ENCODE peak calls at places on chromosomes 13 and 19, in eight cellular contexts. C, R, G, D, I, L, Z and P are unnamed samples.

GRCh38 chr13:113155982-113156655 is 2.3 kb upstream of the PROZ start:
- DNase-seq in D (no peak), C (no peak), R (no peak), G (no peak), Z (no peak), I (no peak), L (no peak), P (no peak)

GRCh38 chr13:79679334-79679733 is 198.4 kb downstream of the NDFIP2 start:
- DNase-seq in C (peak; percentile 47), D (peak; percentile 75), R (peak; percentile 81), L (peak; percentile 57), Z (peak; percentile 79), I (peak; percentile 56), G (peak; percentile 12), P (peak; percentile 83)

GRCh38 chr19:45440873-45441654 is 17.3 kb upstream of the ERCC1 start:
- DNase-seq in G (no peak), R (no peak), I (no peak), D (no peak), C (no peak), L (no peak), Z (no peak), P (no peak)

GRCh38 chr19:39168258-39169142 is 28.3 kb upstream of the NCCRP1 start:
- DNase-seq in R (no peak), G (no peak), D (no peak), Z (no peak), I (no peak), C (no peak), L (no peak), P (no peak)

GRCh38 chr19:401836-402535 is 7.0 kb downstream of the C2CD4C start:
- DNase-seq in C (no peak), R (no peak), G (peak; percentile 77), I (no peak), Z (no peak), L (peak; percentile 36), D (peak; percentile 8), P (no peak)

GRCh38 chr19:57302020-57302465 is 18.2 kb upstream of the ZNF543 start:
- DNase-seq in R (no peak), I (no peak), L (no peak), C (no peak), D (no peak), Z (no peak), G (no peak), P (no peak)

GRCh38 chr13:35716186-35716585 is 239.7 kb upstream of the MAB21L1 start:
- DNase-seq in Z (no peak), G (no peak), C (no peak), R (peak; percentile 60), I (no peak), L (no peak), D (peak; percentile 52), P (no peak)

GRCh38 chr19:3211191-3211590 is 13.3 kb upstream of the CELF5 start:
- DNase-seq in G (no peak), R (no peak), D (no peak), I (no peak), Z (no peak), L (no peak), C (no peak), P (no peak)

GRCh38 chr19:18846862-18847515 is 15.2 kb downstream of the UPF1 start:
- DNase-seq in L (no peak), D (peak; percentile 86), G (peak; percentile 88), R (peak; percentile 91), Z (peak; percentile 80), C (no peak), I (no peak), P (peak; percentile 70)

GRCh38 chr19:313169-313987 is 22.2 kb upstream of the PLPP2 start:
- DNase-seq in Z (no peak), R (peak; percentile 66), D (no peak), C (no peak), I (no peak), G (no peak), L (no peak), P (peak; percentile 62)

GRCh38 chr13:98751397-98752110 is 918 bp downstream of the SLC15A1 start:
- DNase-seq in I (no peak), D (no peak), L (no peak), C (no peak), R (no peak), Z (peak; percentile 27), G (peak; percentile 28), P (peak; percentile 24)

GRCh38 chr19:48713864-48714755 is 5.4 kb downstream of the MAMSTR start:
- DNase-seq in R (peak; percentile 100), D (peak; percentile 98), I (peak; percentile 99), L (peak; percentile 99), C (peak; percentile 85), G (peak; percentile 98), Z (peak; percentile 99), P (peak; percentile 100)

GRCh38 chr13:34719060-34719875 is 222.8 kb upstream of the NBEA start:
- DNase-seq in D (no peak), G (no peak), Z (no peak), I (no peak), R (no peak), C (no peak), L (no peak), P (peak; percentile 13)

GRCh38 chr19:45451181-45451849 is 16.5 kb upstream of the FOSB start:
- DNase-seq in D (no peak), L (no peak), C (no peak), R (peak; percentile 83), G (no peak), Z (peak; percentile 54), I (no peak), P (peak; percentile 29)

GRCh38 chr19:51417807-51418152 is 338 bp upstream of the SIGLEC10 start:
- DNase-seq in G (no peak), Z (no peak), L (no peak), I (no peak), D (no peak), C (no peak), R (no peak), P (no peak)

DNA sequence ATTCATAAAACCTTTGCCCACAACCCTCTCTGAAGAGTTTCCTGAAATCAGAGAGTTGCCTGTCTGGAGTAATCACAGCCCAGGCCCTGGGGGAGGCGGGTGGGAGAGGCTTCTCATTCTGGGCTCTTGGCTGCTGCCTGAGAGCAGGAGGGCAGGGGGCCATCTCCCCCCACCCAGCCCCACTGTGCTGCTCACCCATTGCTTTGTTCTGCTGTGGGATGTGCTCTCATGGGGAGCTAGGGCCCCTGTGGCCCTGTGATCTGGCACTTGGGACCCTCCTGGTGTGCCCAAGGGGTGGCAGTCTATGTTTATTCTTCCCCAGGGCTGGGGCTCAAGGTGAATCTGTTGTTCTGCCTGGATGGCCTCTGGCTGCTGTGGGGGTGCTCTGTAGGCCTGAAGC is 6.1 kb downstream of the KCTD15 start:
- DNase-seq in C (no peak), G (no peak), R (no peak), Z (no peak), D (no peak), I (no peak), L (no peak), P (no peak)
- H3K4me1 ChIP-seq in C (no peaks in the 10 kb centered on the region), G (peaks cover 37% of the 10 kb centered on the region), R (peaks cover 58% of the 10 kb centered on the region), Z (peaks cover 26% of the 10 kb centered on the region), D (peaks cover 22% of the 10 kb centered on the region), I (no peaks in the 10 kb centered on the region), L (no peaks in the 10 kb centered on the region), P (peaks cover 10% of the 10 kb centered on the region)

GRCh38 chr13:29914591-29914990 is 64.2 kb upstream of the UBL3 start:
- DNase-seq in L (no peak), G (no peak), Z (no peak), C (no peak), I (no peak), D (no peak), R (no peak), P (no peak)

GRCh38 chr13:29909975-29910674 is 59.7 kb upstream of the UBL3 start:
- DNase-seq in G (no peak), L (no peak), Z (no peak), D (no peak), C (no peak), R (no peak), I (no peak), P (no peak)

GRCh38 chr13:29908917-29909755 is 58.7 kb upstream of the UBL3 start:
- DNase-seq in I (no peak), L (no peak), C (no peak), G (no peak), R (no peak), Z (no peak), D (no peak), P (no peak)

GRCh38 chr13:29908411-29908810 is 58.0 kb upstream of the UBL3 start:
- DNase-seq in D (no peak), C (no peak), G (no peak), I (no peak), Z (no peak), R (no peak), L (no peak), P (no peak)

DNA sequence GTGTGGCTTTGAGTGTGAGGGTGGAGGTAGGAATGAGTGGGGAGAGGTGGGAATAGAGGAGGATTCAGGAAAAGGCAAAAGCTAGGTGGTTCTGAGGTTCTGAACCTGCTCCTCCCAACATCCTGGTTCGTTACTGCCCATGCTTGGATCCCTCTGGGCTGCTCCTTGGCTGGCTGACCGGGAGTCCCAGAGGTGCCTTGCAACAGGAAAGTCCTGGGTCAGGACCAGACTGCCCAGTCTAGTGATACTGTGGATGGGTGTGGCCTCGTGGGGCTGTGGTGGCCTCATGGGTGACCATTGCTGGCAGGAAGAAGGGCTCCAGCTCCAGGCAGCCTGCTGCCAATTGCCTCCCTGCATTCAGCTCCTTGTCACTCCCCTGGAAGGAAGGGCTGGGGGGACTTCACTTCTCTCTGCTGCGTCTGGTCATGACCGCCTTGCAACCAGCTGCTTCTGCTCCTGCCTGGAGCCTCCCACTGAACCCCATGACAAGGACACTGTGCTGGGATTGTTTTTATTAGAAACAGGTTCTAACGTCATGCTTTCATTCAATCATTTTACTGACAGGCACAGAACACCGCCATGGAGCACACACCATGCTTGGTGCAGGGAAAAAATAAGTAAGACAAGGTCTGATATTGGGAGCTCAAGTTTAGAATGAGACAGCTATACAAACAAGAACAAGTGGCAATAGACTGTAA is 61.5 kb upstream of the UBL3 start:
- DNase-seq in G (no peak), Z (no peak), L (no peak), I (no peak), R (no peak), D (no peak), C (no peak), P (no peak)
- TF ChIP-seq CTCF in G (no peak), Z (no peak), L (no peak), I (no peak), R (no peak), D (no peak), C (no peak), P (no peak)

GRCh38 chr13:41645313-41645712 is 188.0 kb downstream of the RGCC start:
- DNase-seq in D (peak; percentile 34), Z (no peak), L (no peak), I (no peak), C (no peak), G (no peak), R (peak; percentile 86), P (peak; percentile 97)
- TF ChIP-seq POLR2AphosphoS5 in D (peak; percentile 56), Z (no peak), L (no peak), I (no peak), C (no peak), G (no peak), R (peak; percentile 52), P (peak; percentile 42)

DNA sequence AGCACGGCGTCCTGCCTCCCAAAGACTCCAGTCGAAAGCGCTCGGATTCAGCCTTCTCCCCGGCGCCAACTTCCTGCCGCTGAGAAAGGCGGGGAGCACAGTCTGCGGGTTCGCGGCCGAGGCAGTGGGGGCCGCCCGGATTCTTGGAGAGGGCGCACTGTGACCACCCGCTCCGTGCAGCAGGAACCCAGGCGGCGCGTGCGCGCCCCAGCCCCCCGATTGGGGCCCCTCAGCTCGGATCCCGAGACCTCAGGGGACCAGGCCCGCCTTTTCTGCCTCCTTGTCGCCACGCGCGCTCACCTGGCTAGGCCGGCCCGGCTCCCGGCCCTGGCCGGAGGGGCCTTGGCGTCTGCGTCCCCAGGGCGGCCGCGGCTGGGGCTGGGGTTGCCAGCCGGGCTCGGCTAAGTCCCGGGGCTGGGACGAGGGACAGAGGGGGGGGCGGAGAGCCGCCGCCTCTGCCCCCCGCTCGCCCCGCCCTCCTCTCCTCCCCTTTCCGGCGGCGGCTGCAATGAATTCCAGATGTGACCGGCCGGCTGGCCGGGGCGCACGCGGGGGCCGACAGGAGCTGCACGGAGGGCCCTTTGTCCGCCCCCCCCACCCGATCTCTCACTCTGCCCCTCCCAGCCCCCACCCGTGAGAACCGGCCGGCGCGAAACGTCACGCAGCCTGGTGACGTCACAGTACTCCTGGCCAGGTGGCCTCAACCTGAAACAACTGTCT is at the start of gene S1PR2:
- DNase-seq in I (peak; percentile 49), L (peak; percentile 66), G (peak; percentile 97), C (no peak), R (peak; percentile 92), D (peak; percentile 72), Z (peak; percentile 82), P (peak; percentile 31)
- H3K4me1 ChIP-seq in I (peaks cover 32% of the 10 kb centered on the region), L (peaks cover 7% of the 10 kb centered on the region), G (peaks cover 25% of the 10 kb centered on the region), C (no peaks in the 10 kb centered on the region), R (peaks cover 12% of the 10 kb centered on the region), D (peaks cover 30% of the 10 kb centered on the region), Z (peaks cover 18% of the 10 kb centered on the region), P (peaks cover 10% of the 10 kb centered on the region)